ENCODE peak calls at places on chromosomes 3 and 15, in four cellular contexts. One of them, this sample, is unnamed.

GRCh38 chr3:177483182-177483967 is 286.1 kb upstream of the TBL1XR1 start:
- DNase-seq in IMR-90: no peak
- DNase-seq in neuronal stem cell: no peak
- DNase-seq in mesenchymal stem cell: no peak
- DNase-seq in this sample: no peak

GRCh38 chr3:123083446-123084124 is 16.8 kb downstream of the PDIA5 start:
- DNase-seq in neuronal stem cell: no peak
- DNase-seq in mesenchymal stem cell: no peak
- DNase-seq in IMR-90: no peak
- DNase-seq in this sample: no peak

GRCh38 chr15:67468431-67468830 is 52.5 kb upstream of the C15orf61 start:
- DNase-seq in neuronal stem cell: no peak
- DNase-seq in IMR-90: no peak
- DNase-seq in mesenchymal stem cell: no peak
- DNase-seq in this sample: no peak

GRCh38 chr15:66254364-66255292 is 1.1 kb upstream of the MEGF11 start:
- DNase-seq in mesenchymal stem cell: peak; percentile 6
- DNase-seq in IMR-90: no peak
- DNase-seq in neuronal stem cell: no peak
- DNase-seq in this sample: no peak

GRCh38 chr15:78767331-78767951 is 43.8 kb downstream of the ADAMTS7 start:
- DNase-seq in mesenchymal stem cell: no peak
- DNase-seq in neuronal stem cell: no peak
- DNase-seq in IMR-90: no peak
- DNase-seq in this sample: no peak

GRCh38 chr3:72595376-72595775 is 252.9 kb downstream of the SHQ1 start:
- DNase-seq in mesenchymal stem cell: no peak
- DNase-seq in neuronal stem cell: no peak
- DNase-seq in IMR-90: no peak
- DNase-seq in this sample: no peak

GRCh38 chr3:133383175-133383574 is 16.7 kb upstream of the BFSP2 start:
- DNase-seq in IMR-90: no peak
- DNase-seq in mesenchymal stem cell: no peak
- DNase-seq in neuronal stem cell: no peak
- DNase-seq in this sample: peak; percentile 67

GRCh38 chr3:187042062-187042745 is 97.1 kb downstream of the RPL39L start:
- DNase-seq in mesenchymal stem cell: no peak
- DNase-seq in IMR-90: no peak
- DNase-seq in neuronal stem cell: no peak
- DNase-seq in this sample: no peak

GRCh38 chr15:99564221-99565030 is 1.4 kb upstream of the MEF2A start:
- DNase-seq in neuronal stem cell: no peak
- DNase-seq in IMR-90: peak; percentile 13
- DNase-seq in mesenchymal stem cell: peak; percentile 50
- DNase-seq in this sample: no peak

GRCh38 chr3:180246688-180247195 is 210.0 kb upstream of the PEX5L start:
- DNase-seq in mesenchymal stem cell: no peak
- DNase-seq in IMR-90: no peak
- DNase-seq in neuronal stem cell: no peak
- DNase-seq in this sample: no peak

GRCh38 chr15:61339526-61339925 is 110.4 kb upstream of the RORA start:
- DNase-seq in IMR-90: no peak
- DNase-seq in mesenchymal stem cell: no peak
- DNase-seq in neuronal stem cell: no peak
- DNase-seq in this sample: no peak

GRCh38 chr3:192001217-192001616 is 540.3 kb downstream of the PYDC2 start:
- DNase-seq in neuronal stem cell: no peak
- DNase-seq in mesenchymal stem cell: no peak
- DNase-seq in IMR-90: no peak
- DNase-seq in this sample: no peak

GRCh38 chr15:92880796-92881569 is 19.1 kb upstream of the CHD2 start:
- DNase-seq in neuronal stem cell: no peak
- DNase-seq in mesenchymal stem cell: no peak
- DNase-seq in IMR-90: no peak
- DNase-seq in this sample: no peak

GRCh38 chr3:69791111-69791510 is 51.8 kb downstream of the MITF start:
- DNase-seq in neuronal stem cell: no peak
- DNase-seq in mesenchymal stem cell: peak; percentile 96
- DNase-seq in IMR-90: peak; percentile 84
- DNase-seq in this sample: peak; percentile 63

GRCh38 chr15:78394981-78395619 is 42.9 kb upstream of the IREB2 start:
- DNase-seq in neuronal stem cell: peak; percentile 55
- DNase-seq in mesenchymal stem cell: no peak
- DNase-seq in IMR-90: no peak
- DNase-seq in this sample: no peak

GRCh38 chr3:127480196-127480933 is 110.2 kb downstream of the TPRA1 start:
- DNase-seq in mesenchymal stem cell: no peak
- DNase-seq in IMR-90: no peak
- DNase-seq in neuronal stem cell: no peak
- DNase-seq in this sample: no peak

GRCh38 chr3:160616721-160617120 is 51.4 kb upstream of the KPNA4 start:
- DNase-seq in IMR-90: peak; percentile 71
- DNase-seq in neuronal stem cell: no peak
- DNase-seq in mesenchymal stem cell: peak; percentile 42
- DNase-seq in this sample: no peak

GRCh38 chr15:83871808-83872559 is 218.1 kb downstream of the ADAMTSL3 start:
- DNase-seq in IMR-90: peak; percentile 86
- DNase-seq in mesenchymal stem cell: peak; percentile 56
- DNase-seq in neuronal stem cell: no peak
- DNase-seq in this sample: peak; percentile 38

GRCh38 chr3:88150371-88150770 is 612 bp downstream of the C3orf38 start:
- DNase-seq in mesenchymal stem cell: no peak
- DNase-seq in neuronal stem cell: no peak
- DNase-seq in IMR-90: no peak
- DNase-seq in this sample: no peak

GRCh38 chr15:29278436-29279099 is 8.9 kb upstream of the NSMCE3 start:
- DNase-seq in IMR-90: peak; percentile 94
- DNase-seq in neuronal stem cell: no peak
- DNase-seq in mesenchymal stem cell: peak; percentile 72
- DNase-seq in this sample: peak; percentile 71

GRCh38 chr3:9715127-9715526 is 11.5 kb downstream of the CPNE9 start:
- DNase-seq in mesenchymal stem cell: no peak
- DNase-seq in neuronal stem cell: no peak
- DNase-seq in IMR-90: no peak
- DNase-seq in this sample: no peak

GRCh38 chr15:63000706-63001105 is 41.8 kb upstream of the TPM1 start:
- DNase-seq in neuronal stem cell: no peak
- DNase-seq in IMR-90: no peak
- DNase-seq in mesenchymal stem cell: no peak
- DNase-seq in this sample: no peak

GRCh38 chr3:188832146-188832545 is 339.6 kb upstream of the TPRG1 start:
- DNase-seq in mesenchymal stem cell: no peak
- DNase-seq in neuronal stem cell: no peak
- DNase-seq in IMR-90: no peak
- DNase-seq in this sample: no peak

GRCh38 chr15:68416158-68416535 is 15.8 kb downstream of the ITGA11 start:
- DNase-seq in IMR-90: no peak
- DNase-seq in mesenchymal stem cell: no peak
- DNase-seq in neuronal stem cell: no peak
- DNase-seq in this sample: no peak

GRCh38 chr15:89377842-89378698 is 43.4 kb upstream of the POLG start:
- DNase-seq in mesenchymal stem cell: no peak
- DNase-seq in IMR-90: no peak
- DNase-seq in neuronal stem cell: no peak
- DNase-seq in this sample: peak; percentile 99

GRCh38 chr3:170953736-170954135 is 45.3 kb upstream of the EIF5A2 start:
- DNase-seq in mesenchymal stem cell: no peak
- DNase-seq in IMR-90: no peak
- DNase-seq in neuronal stem cell: no peak
- DNase-seq in this sample: no peak

GRCh38 chr3:43423634-43424033 is 137.3 kb downstream of the SNRK start:
- DNase-seq in IMR-90: no peak
- DNase-seq in mesenchymal stem cell: no peak
- DNase-seq in neuronal stem cell: no peak
- DNase-seq in this sample: no peak

GRCh38 chr3:114417682-114418081 is 123.9 kb downstream of the TIGIT start:
- DNase-seq in mesenchymal stem cell: no peak
- DNase-seq in IMR-90: no peak
- DNase-seq in neuronal stem cell: no peak
- DNase-seq in this sample: no peak

GRCh38 chr3:102129774-102130608 is 280.7 kb downstream of the NFKBIZ start:
- DNase-seq in mesenchymal stem cell: peak; percentile 74
- DNase-seq in IMR-90: peak; percentile 86
- DNase-seq in neuronal stem cell: no peak
- DNase-seq in this sample: peak; percentile 21

GRCh38 chr15:41698779-41699178 is 38.6 kb downstream of the MGA start:
- DNase-seq in neuronal stem cell: no peak
- DNase-seq in mesenchymal stem cell: no peak
- DNase-seq in IMR-90: peak; percentile 70
- DNase-seq in this sample: no peak

GRCh38 chr3:110743202-110743601 is 328.4 kb upstream of the NECTIN3 start:
- DNase-seq in neuronal stem cell: no peak
- DNase-seq in mesenchymal stem cell: no peak
- DNase-seq in IMR-90: no peak
- DNase-seq in this sample: no peak

DNA sequence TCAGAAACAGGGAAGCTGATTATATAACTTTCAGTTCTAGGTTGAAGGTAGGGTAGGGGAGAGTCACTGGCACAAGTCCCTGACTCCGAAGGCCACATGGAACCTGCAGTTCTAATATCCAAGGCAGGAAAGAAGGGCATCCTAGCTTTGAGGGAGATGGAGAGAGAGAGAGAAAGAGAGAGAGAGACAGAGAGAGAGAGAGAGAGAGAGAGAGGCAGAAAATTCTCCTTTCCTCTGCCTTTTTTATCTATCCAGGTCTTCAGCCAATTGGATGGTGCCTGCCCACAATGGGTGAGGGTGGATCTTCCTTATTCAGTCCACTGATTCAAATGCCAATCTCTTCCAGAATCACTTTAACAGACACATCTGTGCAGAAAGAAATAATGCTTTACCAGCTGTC is 35.7 kb upstream of the TMEM45A start:
- DNase-seq in mesenchymal stem cell: no peak
- DNase-seq in neuronal stem cell: no peak
- DNase-seq in IMR-90: no peak
- DNase-seq in this sample: no peak
- H4K91ac ChIP-seq in mesenchymal stem cell: no peak overlapping the region
- H4K91ac ChIP-seq in neuronal stem cell: no peak overlapping the region
- H4K91ac ChIP-seq in IMR-90: no peak overlapping the region
- H4K91ac ChIP-seq in this sample: no peak overlapping the region

DNA sequence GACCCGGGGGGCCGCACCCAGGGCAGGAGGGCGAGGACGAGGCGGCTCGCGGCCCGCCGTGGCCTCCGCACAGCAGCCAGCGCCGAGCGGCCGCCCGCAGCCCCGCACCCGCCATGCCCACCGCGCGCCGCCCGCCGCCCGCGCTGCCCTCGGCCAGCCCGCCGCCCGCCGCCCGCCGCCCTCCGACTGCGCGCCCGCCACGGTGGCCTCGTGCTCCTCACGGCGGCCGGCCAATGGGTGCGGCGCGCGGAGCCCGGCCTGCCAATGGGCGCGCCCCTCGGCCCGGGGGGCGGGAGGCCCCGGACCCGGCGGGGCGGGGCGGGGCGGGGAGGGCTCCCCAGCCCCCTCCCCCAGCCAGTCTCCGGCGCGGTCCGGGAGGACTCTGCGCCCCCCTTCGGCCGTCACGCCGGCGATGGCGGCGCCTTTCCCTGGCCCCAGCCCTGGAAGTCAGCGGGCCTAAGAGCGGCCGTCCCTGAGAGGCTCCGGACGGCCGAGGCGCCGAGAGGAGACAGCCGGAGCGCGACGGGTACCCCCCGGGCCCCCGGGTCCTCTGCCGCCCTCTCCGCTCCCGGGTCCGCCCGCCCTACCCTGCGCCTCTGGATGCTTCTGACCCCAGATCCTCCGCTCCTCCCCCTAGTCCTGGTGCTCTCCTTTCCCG is at the start of gene NT5DC2:
- DNase-seq in IMR-90: peak; percentile 56
- DNase-seq in neuronal stem cell: peak; percentile 70
- DNase-seq in mesenchymal stem cell: peak; percentile 74
- DNase-seq in this sample: peak; percentile 32
- H3K9ac ChIP-seq in IMR-90: peak within 1 kb of the TSS; percentile 80
- H3K9ac ChIP-seq in neuronal stem cell: peak within 1 kb of the TSS; percentile 94
- H3K9ac ChIP-seq in mesenchymal stem cell: peak within 1 kb of the TSS; percentile 80
- H3K9ac ChIP-seq in this sample: peak within 1 kb of the TSS; percentile 64

DNA sequence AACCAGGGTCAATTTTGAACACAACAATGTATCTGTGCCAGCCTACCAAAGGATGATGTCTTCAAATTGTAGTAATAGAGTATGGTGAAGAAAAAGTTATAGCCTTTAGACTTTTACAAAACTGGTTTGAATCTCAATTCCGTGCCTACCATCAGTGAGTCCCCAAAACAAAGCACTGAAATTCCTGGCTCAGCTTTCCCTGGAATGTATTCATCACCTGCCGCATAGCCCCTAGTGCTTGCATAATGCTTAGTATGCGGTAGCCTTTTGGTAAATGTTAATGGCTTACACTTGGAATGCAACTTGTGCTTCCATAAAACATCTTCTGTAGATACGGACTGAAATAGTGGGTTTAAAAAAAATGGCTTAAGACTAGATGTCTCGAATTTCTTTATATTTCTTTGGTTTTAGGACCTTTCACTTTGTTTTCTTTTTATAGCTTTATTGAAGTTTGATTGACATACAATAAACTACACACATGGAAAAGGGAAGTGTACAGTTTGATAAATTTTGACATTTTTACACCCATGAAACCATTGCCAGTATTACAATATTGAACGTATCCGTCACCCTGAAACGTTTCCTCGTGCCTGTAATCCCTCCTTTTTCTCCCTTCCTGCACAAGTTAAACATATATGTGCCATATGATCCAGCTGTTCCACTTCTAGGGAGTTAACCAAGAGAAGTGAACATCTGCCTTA is 12.1 kb downstream of the SACM1L start:
- DNase-seq in mesenchymal stem cell: no peak
- DNase-seq in neuronal stem cell: peak; percentile 40
- DNase-seq in IMR-90: no peak
- DNase-seq in this sample: peak; percentile 68
- H4K91ac ChIP-seq in mesenchymal stem cell: no peak overlapping the region
- H4K91ac ChIP-seq in neuronal stem cell: no peak overlapping the region
- H4K91ac ChIP-seq in IMR-90: no peak overlapping the region
- H4K91ac ChIP-seq in this sample: no peak overlapping the region

GRCh38 chr3:46566040-46566631 is at the start of gene LRRC2:
- DNase-seq in IMR-90: peak; percentile 76
- DNase-seq in mesenchymal stem cell: peak; percentile 86
- DNase-seq in neuronal stem cell: no peak
- DNase-seq in this sample: no peak
- H3K9ac ChIP-seq in IMR-90: peak within 1 kb of the TSS; percentile 87
- H3K9ac ChIP-seq in mesenchymal stem cell: peak within 1 kb of the TSS; percentile 84
- H3K9ac ChIP-seq in neuronal stem cell: peak within 1 kb of the TSS; percentile 24
- H3K9ac ChIP-seq in this sample: no peak within 1 kb of the TSS

This sample was measured in trophoblast cell.